ENCODE peak calls at places on chromosomes 2 and 18, in nine cellular contexts. Y is astrocyte; A is naive thymus-derived CD4-positive, alpha-beta T cell; O is stomach; M is uterus; S is CD8-positive, alpha-beta T cell; I is right atrium auricular region; L is fibroblast of lung; K is right lobe of liver. H is an unnamed sample.

GRCh38 chr2:118613742-118614141 is 233.7 kb downstream of the EN1 start:
- DNase-seq in L (no peak), O (no peak), S (no peak), Y (no peak), A (no peak), I (no peak), K (no peak), M (no peak), H (no peak)

GRCh38 chr18:77701977-77702376 is 452.3 kb downstream of the GALR1 start:
- DNase-seq in Y (no peak), I (no peak), O (no peak), K (no peak), A (no peak), L (no peak), S (no peak), M (no peak), H (no peak)

GRCh38 chr2:25309402-25309801 is 32.3 kb downstream of the DNMT3A start:
- DNase-seq in S (peak; percentile 78), A (peak; percentile 61), K (no peak), L (peak; percentile 65), Y (no peak), M (no peak), O (peak; percentile 52), I (no peak), H (peak; percentile 10)

GRCh38 chr2:74554821-74555531 is 456 bp downstream of the DOK1 start:
- DNase-seq in K (peak; percentile 52), S (peak; percentile 71), O (peak; percentile 66), Y (no peak), M (peak; percentile 43), A (peak; percentile 60), L (peak; percentile 31), I (no peak), H (no peak)

GRCh38 chr2:215654177-215654850 is 218.4 kb upstream of the FN1 start:
- DNase-seq in M (peak; percentile 43), K (no peak), Y (peak; percentile 68), S (no peak), O (no peak), I (no peak), A (no peak), L (peak; percentile 82), H (no peak)

GRCh38 chr2:2558476-2558875 is 227.4 kb upstream of the MYT1L start:
- DNase-seq in I (no peak), M (no peak), A (no peak), O (no peak), L (no peak), Y (no peak), K (no peak), S (no peak), H (no peak)

GRCh38 chr2:120231564-120231973 is 8.4 kb upstream of the TMEM185B start:
- DNase-seq in O (no peak), A (no peak), L (no peak), I (no peak), S (no peak), Y (no peak), M (no peak), K (no peak), H (no peak)

GRCh38 chr2:46878886-46879285 is 36.7 kb downstream of the MCFD2 start:
- DNase-seq in O (no peak), A (no peak), S (no peak), I (no peak), K (no peak), M (no peak), L (peak; percentile 73), Y (peak; percentile 61), H (no peak)

GRCh38 chr18:905948-906415 is 1.3 kb downstream of the ADCYAP1 start:
- DNase-seq in I (no peak), Y (no peak), S (no peak), O (no peak), L (no peak), M (no peak), K (no peak), A (no peak), H (no peak)

GRCh38 chr18:60555629-60556028 is 183.1 kb upstream of the MC4R start:
- DNase-seq in S (no peak), K (no peak), M (no peak), A (no peak), L (no peak), O (no peak), Y (no peak), I (no peak), H (no peak)

DNA sequence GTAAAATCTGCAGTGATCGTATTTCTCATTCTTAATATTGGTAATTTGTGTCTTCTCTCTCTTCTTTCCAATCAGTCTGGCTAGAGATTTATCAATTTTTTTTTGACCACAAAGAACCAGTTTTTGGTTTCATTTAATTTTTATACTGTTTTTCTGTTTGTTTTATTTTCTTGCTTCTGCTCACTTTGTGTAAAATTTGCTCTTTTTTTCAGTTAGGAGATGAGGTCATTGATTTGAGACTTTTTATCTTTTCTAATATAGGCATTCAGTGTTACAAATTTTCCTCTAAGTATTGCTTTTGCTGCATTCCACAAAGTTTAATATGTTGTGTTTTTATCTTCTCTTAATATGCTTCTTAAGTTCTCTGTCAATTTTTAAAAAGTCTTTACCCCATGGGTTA is 160.5 kb downstream of the TPGS2 start:
- DNase-seq in O (no peak), K (no peak), M (no peak), I (no peak), S (no peak), L (no peak), A (no peak), Y (no peak), H (no peak)
- H3K27me3 ChIP-seq in O (no peaks in the 10 kb centered on the region), K (no peaks in the 10 kb centered on the region), M (no peaks in the 10 kb centered on the region), I (no peaks in the 10 kb centered on the region), S (peaks cover 3% of the 10 kb centered on the region), L (no peaks in the 10 kb centered on the region), A (no peaks in the 10 kb centered on the region), Y (no peaks in the 10 kb centered on the region), H (no peaks in the 10 kb centered on the region)

GRCh38 chr18:13217466-13217961 is 1.0 kb upstream of the LDLRAD4 start:
- DNase-seq in L (no peak), M (peak; percentile 49), A (peak; percentile 67), K (peak; percentile 78), O (peak; percentile 58), Y (peak; percentile 18), I (peak; percentile 78), S (peak; percentile 77), H (no peak)

GRCh38 chr18:13219012-13219396 is 444 bp downstream of the LDLRAD4 start:
- DNase-seq in Y (no peak), A (no peak), O (no peak), L (no peak), I (no peak), S (no peak), M (no peak), K (no peak), H (no peak)

GRCh38 chr18:13219576-13219975 is 1.0 kb downstream of the LDLRAD4 start:
- DNase-seq in M (no peak), K (no peak), I (peak; percentile 52), O (no peak), L (no peak), A (no peak), Y (no peak), S (no peak), H (no peak)

GRCh38 chr18:13217971-13218375 is 587 bp upstream of the LDLRAD4 start:
- DNase-seq in A (no peak), K (peak; percentile 49), O (no peak), S (no peak), Y (no peak), M (peak; percentile 43), I (no peak), L (no peak), H (no peak)

GRCh38 chr18:13218376-13219011 is at the start of gene LDLRAD4:
- DNase-seq in L (no peak), Y (no peak), O (peak; percentile 39), A (peak; percentile 52), I (peak; percentile 71), K (peak; percentile 58), M (peak; percentile 47), S (peak; percentile 72), H (no peak)
- H3K27me3 ChIP-seq in L (peaks cover 46% of the 10 kb centered on the region), Y (peaks cover 36% of the 10 kb centered on the region), O (no peaks in the 10 kb centered on the region), A (no peaks in the 10 kb centered on the region), I (no peaks in the 10 kb centered on the region), K (no peaks in the 10 kb centered on the region), M (no peaks in the 10 kb centered on the region), S (no peaks in the 10 kb centered on the region), H (peaks cover 33% of the 10 kb centered on the region)

DNA sequence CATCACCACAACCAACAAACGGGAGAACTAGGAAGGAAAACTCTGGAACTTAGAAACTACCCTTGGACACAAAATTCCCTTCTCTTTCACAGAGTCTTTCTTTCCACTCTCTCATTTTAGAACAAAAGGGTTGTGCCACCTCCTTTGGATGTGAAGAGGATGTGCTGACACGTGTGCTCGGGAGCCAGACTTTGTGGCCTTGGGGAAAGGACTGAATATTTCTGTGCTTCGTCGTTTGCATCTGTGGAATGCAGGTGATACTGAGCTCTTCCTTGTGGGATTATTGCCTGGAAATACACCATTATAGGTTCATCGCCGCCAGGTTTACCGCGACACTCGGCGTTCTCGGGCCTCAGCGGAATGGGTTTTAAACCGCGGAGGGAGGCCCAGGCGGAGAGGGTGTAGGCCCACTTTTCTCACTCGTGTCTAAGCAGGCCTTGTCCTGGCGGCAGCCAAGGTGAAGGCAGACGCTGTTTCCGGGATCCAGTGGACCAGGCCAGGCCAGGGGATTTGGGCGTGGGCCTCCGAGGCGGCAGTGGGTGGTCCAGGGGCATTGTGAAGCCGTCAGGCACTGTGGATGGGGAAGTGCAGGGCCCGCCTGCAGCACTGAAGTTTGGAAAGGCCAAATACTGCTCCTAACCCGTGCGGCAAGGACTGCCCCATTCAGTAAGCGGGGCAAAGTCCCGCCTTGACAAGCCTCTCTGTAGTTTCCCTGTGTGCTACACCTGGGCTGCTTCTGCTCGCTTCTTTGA is 7.1 kb upstream of the DLX2 start:
- DNase-seq in K (no peak), A (no peak), S (no peak), M (no peak), L (no peak), O (no peak), I (no peak), Y (no peak), H (no peak)
- H3K27me3 ChIP-seq in K (peaks cover 16% of the 10 kb centered on the region), A (peaks cover 15% of the 10 kb centered on the region), S (peaks cover 33% of the 10 kb centered on the region), M (peaks cover 43% of the 10 kb centered on the region), L (peaks cover 5% of the 10 kb centered on the region), O (peaks cover 18% of the 10 kb centered on the region), I (peaks cover 34% of the 10 kb centered on the region), Y (peaks cover 32% of the 10 kb centered on the region), H (peaks cover 19% of the 10 kb centered on the region)

DNA sequence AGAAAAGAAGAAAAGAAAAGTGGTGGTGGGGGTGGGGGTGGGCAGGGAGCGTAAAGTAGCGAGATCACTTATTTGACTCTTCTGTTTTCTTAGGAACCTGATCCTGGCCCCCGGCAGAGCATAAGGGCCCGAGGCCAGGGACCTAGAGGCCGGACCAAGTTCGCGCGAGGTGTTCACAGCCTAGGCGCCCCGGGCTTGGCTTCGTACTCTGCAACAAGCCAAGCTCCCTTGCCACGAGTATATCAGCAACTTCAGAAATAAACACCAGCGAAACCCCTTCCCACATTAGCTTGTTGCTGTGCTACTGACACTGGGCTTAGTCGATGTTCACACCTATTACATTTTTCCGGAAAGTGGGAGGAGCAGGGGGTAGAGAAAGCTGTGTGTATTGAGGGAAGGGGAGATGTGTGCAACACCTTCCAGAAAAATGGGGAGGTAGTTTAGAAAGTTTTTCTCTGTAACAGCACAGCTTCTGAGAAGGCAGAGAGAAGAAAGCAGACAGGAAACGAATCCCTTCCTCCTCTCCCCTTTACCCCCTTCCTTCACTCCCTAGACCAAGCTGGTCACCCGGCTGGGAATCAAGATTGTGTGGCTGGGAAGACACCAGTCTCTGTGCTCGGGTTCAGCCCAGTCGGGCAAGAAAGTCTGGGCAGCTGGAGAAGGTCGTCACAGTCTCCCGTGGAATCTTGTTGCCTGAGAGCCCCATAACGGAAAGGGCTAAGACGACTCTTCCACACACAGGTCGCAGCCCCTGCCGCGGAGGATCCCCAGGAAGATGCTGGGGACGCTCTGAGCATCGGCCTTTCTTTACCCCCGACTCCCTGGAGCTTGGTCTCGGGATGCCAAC is 12.0 kb upstream of the SATB2 start:
- DNase-seq in I (no peak), M (no peak), L (no peak), O (no peak), S (no peak), A (no peak), K (no peak), Y (no peak), H (no peak)
- H3K27me3 ChIP-seq in I (peaks cover 68% of the 10 kb centered on the region), M (peaks cover 72% of the 10 kb centered on the region), L (peaks cover 71% of the 10 kb centered on the region), O (peaks cover 50% of the 10 kb centered on the region), S (peaks cover 58% of the 10 kb centered on the region), A (peaks cover 9% of the 10 kb centered on the region), K (peaks cover 16% of the 10 kb centered on the region), Y (peaks cover 80% of the 10 kb centered on the region), H (peaks cover 58% of the 10 kb centered on the region)